ENCODE peak calls at places on chromosomes 3 and 15, in four cellular contexts. Z is SJCRH30, W is NCI-H1417, I is ACHN. F is an unnamed sample.

GRCh38 chr3:119550090-119550910 is 9.1 kb downstream of the CD80 start:
- DNase-seq in Z (no peak), I (no peak), W (no peak), F (no peak)

GRCh38 chr3:152127058-152127457 is 141.7 kb upstream of the MBNL1 start:
- DNase-seq in I (no peak), Z (no peak), W (no peak), F (no peak)

GRCh38 chr3:197219627-197220026 is 78.8 kb downstream of the DLG1 start:
- DNase-seq in W (no peak), Z (no peak), I (no peak), F (no peak)

GRCh38 chr15:90889736-90890456 is 5.6 kb downstream of the FES start:
- DNase-seq in Z (no peak), I (no peak), W (peak), F (no peak)

GRCh38 chr3:45258317-45258716 is 32.2 kb upstream of the TMEM158 start:
- DNase-seq in W (no peak), I (no peak), Z (no peak), F (peak)

GRCh38 chr3:136250862-136251460 is 821 bp downstream of the PCCB start:
- DNase-seq in Z (peak), I (peak), W (peak), F (peak)

GRCh38 chr3:139523718-139524117 is 15.8 kb downstream of the RBP1 start:
- DNase-seq in I (no peak), W (no peak), Z (no peak), F (no peak)

GRCh38 chr15:86066174-86066829 is 13.4 kb upstream of the AGBL1 start:
- DNase-seq in I (no peak), Z (no peak), W (no peak), F (no peak)

GRCh38 chr3:150922611-150923010 is 17.4 kb upstream of the MINDY4B start:
- DNase-seq in W (no peak), Z (peak), I (peak), F (no peak)

GRCh38 chr3:359672-360071 is 163.1 kb downstream of the CHL1 start:
- DNase-seq in Z (no peak), I (no peak), W (no peak), F (no peak)

GRCh38 chr3:14467723-14468620 is 65.6 kb downstream of the SLC6A6 start:
- DNase-seq in I (peak), Z (peak), W (peak), F (peak)

GRCh38 chr15:63234479-63234878 is 42.9 kb upstream of the APH1B start:
- DNase-seq in Z (no peak), I (peak), W (no peak), F (no peak)

GRCh38 chr3:146125946-146126345 is 35.0 kb downstream of the PLOD2 start:
- DNase-seq in Z (no peak), I (peak), W (no peak), F (no peak)

GRCh38 chr3:158709666-158710083 is 22.6 kb downstream of the RARRES1 start:
- DNase-seq in W (no peak), Z (peak), I (peak), F (no peak)

GRCh38 chr15:81485806-81486205 is 111.8 kb upstream of the TMC3 start:
- DNase-seq in I (no peak), Z (peak), W (no peak), F (no peak)

GRCh38 chr3:102156426-102156825 is 278.4 kb upstream of the ZPLD1 start:
- DNase-seq in Z (no peak), W (no peak), I (peak), F (no peak)

GRCh38 chr15:70504305-70504951 is 258.9 kb downstream of the UACA start:
- DNase-seq in W (no peak), I (no peak), Z (peak), F (peak)

GRCh38 chr3:156332304-156332703 is 211.9 kb downstream of the KCNAB1 start:
- DNase-seq in Z (no peak), W (no peak), I (no peak), F (no peak)

GRCh38 chr15:69469467-69470191 is 17.0 kb downstream of the RPLP1 start:
- DNase-seq in W (no peak), Z (no peak), I (no peak), F (no peak)

GRCh38 chr3:177089120-177089519 is 108.2 kb downstream of the TBL1XR1 start:
- DNase-seq in I (no peak), W (no peak), Z (no peak), F (no peak)

GRCh38 chr3:43224405-43225073 is 61.8 kb upstream of the SNRK start:
- DNase-seq in Z (no peak), W (no peak), I (no peak), F (no peak)

GRCh38 chr3:30293621-30294240 is 312.7 kb upstream of the TGFBR2 start:
- DNase-seq in W (no peak), I (no peak), Z (no peak), F (no peak)

GRCh38 chr15:77002954-77003912 is 8.3 kb downstream of the PSTPIP1 start:
- DNase-seq in Z (no peak), W (no peak), I (no peak), F (peak)

GRCh38 chr15:59170295-59170881 is 36.3 kb upstream of the LDHAL6B start:
- DNase-seq in Z (no peak), I (no peak), W (peak), F (no peak)

GRCh38 chr15:68278345-68279217 is 1.0 kb downstream of the FEM1B start:
- DNase-seq in Z (peak), I (no peak), W (peak), F (no peak)

GRCh38 chr3:4633078-4634004 is 140.2 kb downstream of the ITPR1 start:
- DNase-seq in Z (peak), W (peak), I (peak), F (peak)

GRCh38 chr15:78067328-78068241 is 9.9 kb downstream of the TBC1D2B start:
- DNase-seq in W (no peak), Z (peak), I (no peak), F (no peak)

F was measured in AML-193.